ENCODE peak calls at places on chromosomes 4 and X, in four cellular contexts. X is stomach, W is right lobe of liver, I is IMR-90. P is an unnamed sample.
A peak's percentile ranks its signal among the peaks of the same experiment; 100 is the strongest.

GRCh38 chr4:138633505-138633904 is 382.1 kb upstream of the NOCT start:
- DNase-seq in X (no peak), W (no peak), I (no peak), P (no peak)

GRCh38 chr4:174401471-174402130 is 117.9 kb downstream of the CEP44 start:
- DNase-seq in X (no peak), W (no peak), I (no peak), P (no peak)

GRCh38 chr4:68250151-68250930 is 4.8 kb upstream of the TMPRSS11B start:
- DNase-seq in X (no peak), I (no peak), W (no peak), P (no peak)

GRCh38 chrX:138917781-138918180 is 206.3 kb upstream of the FGF13 start:
- DNase-seq in X (no peak), I (peak; percentile 0), W (no peak), P (no peak)

GRCh38 chr4:186554485-186554884 is 882 bp downstream of the MTNR1A start:
- DNase-seq in I (no peak), W (no peak), X (peak; percentile 36), P (no peak)

GRCh38 chr4:5683566-5683965 is 24.8 kb downstream of the EVC2 start:
- DNase-seq in X (no peak), I (no peak), W (no peak), P (no peak)

GRCh38 chr4:54215379-54216072 is 13.6 kb upstream of the PDGFRA start:
- DNase-seq in I (no peak), X (no peak), W (no peak), P (peak; percentile 0)

GRCh38 chrX:10288400-10288799 is 131.6 kb downstream of the CLCN4 start:
- DNase-seq in X (no peak), W (no peak), I (peak; percentile 13), P (no peak)

GRCh38 chrX:31251336-31251735 is 179.5 kb upstream of the FTHL17 start:
- DNase-seq in I (peak; percentile 48), W (no peak), X (no peak), P (no peak)

GRCh38 chr4:139957986-139958737 is 195.8 kb downstream of the MAML3 start:
- DNase-seq in X (no peak), W (no peak), I (no peak), P (no peak)

GRCh38 chr4:40934671-40935070 is 184.9 kb downstream of the NSUN7 start:
- DNase-seq in X (no peak), W (no peak), I (no peak), P (no peak)

GRCh38 chr4:76147454-76148141 is 599 bp downstream of the NUP54 start:
- DNase-seq in I (peak; percentile 75), X (peak; percentile 46), W (peak; percentile 65), P (peak; percentile 67)

GRCh38 chr4:109444182-109444844 is 10.7 kb downstream of the SEC24B start:
- DNase-seq in W (no peak), I (no peak), X (no peak), P (no peak)

GRCh38 chr4:39494354-39494753 is 32.9 kb downstream of the UGDH start:
- DNase-seq in W (no peak), I (no peak), X (no peak), P (no peak)

GRCh38 chr4:182015893-182016292 is 227.3 kb upstream of the TENM3 start:
- DNase-seq in X (no peak), W (no peak), I (peak; percentile 40), P (no peak)

GRCh38 chr4:39976945-39977488 is 694 bp downstream of the PDS5A start:
- DNase-seq in X (peak; percentile 29), I (no peak), W (peak; percentile 69), P (peak; percentile 81)

GRCh38 chr4:23320881-23321612 is 568.8 kb downstream of the PPARGC1A start:
- DNase-seq in W (no peak), X (no peak), I (no peak), P (no peak)

GRCh38 chr4:110195561-110196205 is 2.7 kb downstream of the ELOVL6 start:
- DNase-seq in X (no peak), I (peak; percentile 17), W (peak; percentile 49), P (no peak)

GRCh38 chr4:173119818-173120217 is 48.8 kb upstream of the GALNT7 start:
- DNase-seq in I (no peak), W (no peak), X (no peak), P (no peak)

GRCh38 chr4:122012735-122013134 is 60.9 kb upstream of the TRPC3 start:
- DNase-seq in W (no peak), X (no peak), I (peak; percentile 55), P (no peak)

GRCh38 chr4:152591361-152591760 is 55.5 kb upstream of the FBXW7 start:
- DNase-seq in I (peak; percentile 11), X (peak; percentile 61), W (no peak), P (peak; percentile 78)

GRCh38 chrX:43469391-43470054 is 186.6 kb upstream of the MAOA start:
- DNase-seq in I (no peak), W (no peak), X (no peak), P (no peak)

GRCh38 chrX:49915352-49916222 is 6.8 kb upstream of the CLCN5 start:
- DNase-seq in W (peak; percentile 45), X (peak; percentile 50), I (peak; percentile 62), P (no peak)

GRCh38 chr4:4254179-4254578 is 6.2 kb upstream of the TMEM128 start:
- DNase-seq in X (no peak), W (no peak), I (no peak), P (no peak)

GRCh38 chr4:121370729-121371325 is 10.0 kb downstream of the QRFPR start:
- DNase-seq in I (peak; percentile 33), W (no peak), X (peak; percentile 27), P (no peak)

GRCh38 chr4:14196141-14196540 is 568.6 kb upstream of the BOD1L1 start:
- DNase-seq in X (peak; percentile 61), W (no peak), I (peak; percentile 69), P (no peak)

GRCh38 chr4:27318740-27319139 is 458.1 kb downstream of the STIM2 start:
- DNase-seq in I (peak; percentile 17), W (no peak), X (no peak), P (no peak)

GRCh38 chr4:98615991-98616390 is 42.4 kb downstream of the TSPAN5 start:
- DNase-seq in I (no peak), W (no peak), X (no peak), P (no peak)
- TF ChIP-seq POLR2A in I (no peak), W (no peak), X (no peak), P (no peak)

GRCh38 chr4:165867961-165868360 is 5.1 kb upstream of the TLL1 start:
- DNase-seq in I (no peak), X (no peak), W (no peak), P (no peak)

GRCh38 chr4:165861378-165861777 is 11.7 kb upstream of the TLL1 start:
- DNase-seq in I (no peak), W (no peak), X (no peak), P (no peak)

GRCh38 chr4:165865995-165866650 is 6.9 kb upstream of the TLL1 start:
- DNase-seq in I (no peak), W (no peak), X (no peak), P (no peak)

GRCh38 chr4:165864228-165864627 is 8.8 kb upstream of the TLL1 start:
- DNase-seq in W (no peak), I (no peak), X (no peak), P (no peak)
- TF ChIP-seq CTCF in W (no peak), I (no peak), X (no peak), P (no peak)

GRCh38 chr4:184383497-184384055 is 90.8 kb downstream of the IRF2 start:
- DNase-seq in X (peak; percentile 45), W (peak; percentile 44), I (peak; percentile 99), P (no peak)
- H3K27ac ChIP-seq in X (peak overlapping the region; percentile 94), W (peak overlapping the region; percentile 90), I (peak overlapping the region; percentile 74), P (peak overlapping the region; percentile 82)

DNA sequence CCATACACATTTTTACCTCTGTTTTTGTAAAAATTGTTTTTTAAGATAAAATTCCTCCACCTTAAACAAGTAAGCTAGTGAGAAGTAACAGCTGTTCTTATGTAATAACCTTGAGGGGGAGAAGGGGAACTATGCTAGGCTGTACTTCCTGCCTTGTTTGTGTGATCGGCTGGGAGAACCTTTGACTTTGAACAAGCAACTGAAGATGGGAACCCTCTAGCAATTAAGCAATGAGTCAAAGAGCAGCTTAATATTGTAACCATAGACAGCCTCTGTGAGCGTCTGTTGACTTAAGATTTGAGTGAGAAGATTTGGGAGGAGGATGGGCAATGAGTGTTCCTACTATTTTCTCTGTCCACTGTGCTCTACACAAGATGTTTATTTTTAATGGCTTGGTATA is 135.1 kb downstream of the SCLT1 start:
- DNase-seq in W (no peak), X (no peak), I (peak; percentile 6), P (no peak)
- TF ChIP-seq POLR2A in W (no peak), X (no peak), I (no peak), P (no peak)

P was measured in suprapubic skin.